ENCODE peak calls at places on chromosomes 4 and X, in four cellular contexts. X is HCT116, Y is K562, A is HepG2. H is an unnamed sample. For H3K4me1, the result is how much of the 10 kb centered on the place peaks cover.

GRCh38 chrX:11533211-11533651 is 132.5 kb downstream of the ARHGAP6 start:
- DNase-seq in Y (peak), X (peak), A (peak), H (peak)

GRCh38 chr4:6107886-6108285 is 89.7 kb upstream of the C4orf50 start:
- DNase-seq in A (no peak), Y (no peak), X (no peak), H (no peak)

GRCh38 chrX:9670136-9670905 is 95.3 kb downstream of the GPR143 start:
- DNase-seq in A (no peak), X (no peak), Y (peak), H (no peak)

GRCh38 chr4:92236907-92237306 is 66.9 kb upstream of the GRID2 start:
- DNase-seq in Y (no peak), X (no peak), A (no peak), H (no peak)

GRCh38 chrX:41922125-41922521 is 1.2 kb downstream of the CASK start:
- DNase-seq in X (no peak), A (no peak), Y (no peak), H (no peak)

GRCh38 chr4:38366451-38366850 is 297.5 kb upstream of the KLF3 start:
- DNase-seq in A (no peak), Y (no peak), X (no peak), H (no peak)

GRCh38 chr4:59855630-59856352 is 1344.3 kb upstream of the ADGRL3 start:
- DNase-seq in Y (no peak), A (no peak), X (no peak), H (no peak)

GRCh38 chrX:53440631-53441517 is 6.7 kb upstream of the HSD17B10 start:
- DNase-seq in A (peak), Y (no peak), X (no peak), H (no peak)

GRCh38 chr4:108317377-108317776 is 148.6 kb upstream of the LEF1 start:
- DNase-seq in X (no peak), Y (no peak), A (no peak), H (no peak)

GRCh38 chrX:107450823-107451509 is 1.5 kb downstream of the FRMPD3 start:
- DNase-seq in A (no peak), X (no peak), Y (peak), H (no peak)

GRCh38 chrX:100658936-100659335 is 14.9 kb downstream of the SRPX2 start:
- DNase-seq in Y (no peak), X (no peak), A (no peak), H (no peak)

GRCh38 chr4:12389604-12390003 is 960.9 kb upstream of the HS3ST1 start:
- DNase-seq in Y (no peak), A (no peak), X (no peak), H (no peak)

GRCh38 chr4:95510145-95510544 is 38.6 kb downstream of the UNC5C start:
- DNase-seq in A (peak), Y (peak), X (no peak), H (no peak)

GRCh38 chr4:149830823-149831222 is 15.2 kb upstream of the IQCM start:
- DNase-seq in Y (no peak), X (no peak), A (no peak), H (no peak)

DNA sequence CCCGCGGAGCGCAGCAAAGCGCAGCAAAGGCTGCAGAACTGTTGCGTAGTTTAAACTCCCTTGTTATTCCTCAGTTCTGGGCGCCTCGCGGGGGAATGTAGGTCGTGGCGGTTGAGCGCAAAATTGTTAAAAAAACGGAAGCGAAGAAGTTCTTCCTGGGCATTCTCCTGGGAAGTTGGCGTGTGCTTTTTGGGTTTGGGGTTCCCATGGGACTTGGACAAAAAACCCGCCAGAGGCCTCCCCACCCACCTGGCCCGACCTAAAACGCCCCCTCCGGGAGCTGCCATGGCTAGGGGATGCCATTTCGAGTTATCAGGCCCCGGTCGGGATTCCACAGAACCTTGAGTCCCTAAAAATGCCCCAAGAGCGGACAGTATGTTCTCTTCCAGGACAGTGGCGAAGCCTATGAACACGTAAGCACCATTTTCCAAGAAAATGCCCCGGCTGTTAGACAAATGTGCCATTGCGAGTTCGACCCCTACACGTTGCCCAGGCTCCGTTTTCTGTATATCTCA is 8.9 kb downstream of the ZIC3 start:
- DNase-seq in Y (no peak), A (no peak), X (no peak), H (no peak)
- H3K4me3 ChIP-seq in Y (no peak), A (no peak), X (no peak), H (no peak)

GRCh38 chr4:7649411-7649740 is 214.6 kb upstream of the PSAPL1 start:
- DNase-seq in X (no peak), Y (no peak), A (no peak), H (no peak)

GRCh38 chr4:7651461-7651921 is 216.8 kb upstream of the PSAPL1 start:
- DNase-seq in Y (no peak), X (no peak), A (no peak), H (no peak)

GRCh38 chr4:7648813-7649395 is 214.2 kb upstream of the PSAPL1 start:
- DNase-seq in A (no peak), Y (no peak), X (no peak), H (no peak)

GRCh38 chr4:7650606-7651400 is 216.1 kb upstream of the PSAPL1 start:
- DNase-seq in X (peak), Y (peak), A (no peak), H (no peak)

GRCh38 chr4:7649741-7650531 is 215.2 kb upstream of the PSAPL1 start:
- DNase-seq in A (no peak), X (peak), Y (no peak), H (no peak)
- TF ChIP-seq TCF7L2 in A (no peak), X (no peak), Y (no peak), H (no peak)

GRCh38 chr4:110088670-110089069 is 109.7 kb downstream of the ELOVL6 start:
- DNase-seq in Y (no peak), A (no peak), X (peak), H (no peak)
- H3K4me1 ChIP-seq in Y (under half), A (under half), X (half or more), H (under half)

GRCh38 chr4:138894688-138895087 is 120.9 kb upstream of the NOCT start:
- DNase-seq in X (no peak), A (no peak), Y (no peak), H (no peak)

GRCh38 chr4:138898282-138898681 is 117.3 kb upstream of the NOCT start:
- DNase-seq in A (no peak), X (no peak), Y (no peak), H (no peak)

GRCh38 chr4:138901177-138901576 is 114.4 kb upstream of the NOCT start:
- DNase-seq in X (no peak), Y (no peak), A (no peak), H (no peak)

GRCh38 chr4:138899999-138900398 is 115.6 kb upstream of the NOCT start:
- DNase-seq in A (no peak), X (no peak), Y (no peak), H (no peak)

DNA sequence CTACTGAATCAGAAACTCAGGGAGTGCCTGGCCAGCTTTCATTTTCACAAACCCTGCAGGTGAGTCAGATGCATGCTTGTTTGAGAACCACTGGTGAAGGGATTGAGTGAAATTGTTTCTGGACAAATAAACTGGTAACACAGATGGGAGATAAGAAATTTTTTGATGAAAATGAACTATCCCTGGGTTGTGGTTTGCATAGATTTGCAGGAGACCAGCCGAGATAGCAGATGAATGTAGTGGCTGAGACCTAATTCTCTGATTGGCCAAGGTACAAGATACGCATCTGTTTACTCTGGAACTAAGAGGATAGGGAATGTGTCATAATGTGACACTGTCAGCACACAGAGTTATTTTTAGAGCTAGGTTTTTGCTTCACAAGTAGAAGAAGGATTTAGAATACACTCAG is 117.8 kb upstream of the NOCT start:
- DNase-seq in Y (peak), X (no peak), A (peak), H (peak)
- H3K4me3 ChIP-seq in Y (no peak), X (no peak), A (no peak), H (no peak)

GRCh38 chr4:7416745-7417432 is 17.8 kb downstream of the PSAPL1 start:
- DNase-seq in A (no peak), X (no peak), Y (no peak), H (no peak)
- TF ChIP-seq TCF7L2 in A (no peak), X (no peak), Y (no peak), H (no peak)

GRCh38 chrX:56969559-56969958 is 25.8 kb downstream of the SPIN3 start:
- DNase-seq in Y (no peak), X (no peak), A (no peak), H (no peak)
- H3K4me1 ChIP-seq in Y (under half), X (under half), A (under half), H (under half)

GRCh38 chr4:41363384-41363981 is 106.8 kb downstream of the UCHL1 start:
- DNase-seq in Y (no peak), X (no peak), A (no peak), H (no peak)
- H3K4me3 ChIP-seq in Y (no peak), X (no peak), A (no peak), H (no peak)

GRCh38 chr4:173382349-173382748 is 11.6 kb downstream of the SAP30 start:
- DNase-seq in Y (no peak), X (no peak), A (no peak), H (no peak)
- TF ChIP-seq TCF7L2 in Y (no peak), X (no peak), A (no peak), H (no peak)

GRCh38 chr4:152398060-152398459 is 137.8 kb downstream of the FBXW7 start:
- DNase-seq in Y (no peak), A (peak), X (no peak), H (no peak)
- H3K4me1 ChIP-seq in Y (under half), A (under half), X (under half), H (under half)

DNA sequence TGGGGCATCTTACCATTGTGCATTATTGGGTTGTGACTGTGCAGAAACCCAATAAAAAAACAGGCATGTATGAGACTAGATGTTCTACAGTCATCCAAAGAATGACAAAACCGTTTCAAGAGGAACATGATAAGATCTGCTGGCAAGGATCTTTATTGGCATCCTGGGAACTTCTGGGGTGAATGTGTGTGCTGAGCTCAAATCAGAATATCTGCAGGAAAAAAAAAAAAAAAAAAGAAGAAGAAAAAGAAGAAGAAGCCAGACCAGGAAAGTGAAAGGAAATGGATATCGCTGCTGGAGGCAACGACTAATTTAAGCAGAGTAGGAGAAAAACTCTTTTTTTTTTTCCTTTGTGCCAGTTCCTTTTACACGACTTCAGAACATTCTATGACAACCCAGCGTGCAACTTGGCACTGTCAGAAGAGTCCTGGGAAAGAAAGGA is 484.2 kb upstream of the BOD1L1 start:
- DNase-seq in X (no peak), A (no peak), Y (no peak), H (no peak)
- H3K4me3 ChIP-seq in X (no peak), A (no peak), Y (no peak), H (peak)